ENCODE peak calls at places on chromosome 18, in eight cellular contexts. H, G, Z, Y, D, N, W and E are unnamed samples.
A peak's percentile ranks its signal among the peaks of the same experiment; 100 is the strongest.

GRCh38 chr18:30106356-30106755 is 936.2 kb downstream of the DSC3 start:
- DNase-seq in H (no peak), G (no peak), Z (no peak), Y (no peak), D (no peak), N (no peak), W (no peak), E (no peak)

GRCh38 chr18:46051731-46052461 is 20.2 kb downstream of the PSTPIP2 start:
- DNase-seq in H (no peak), G (no peak), Z (no peak), Y (no peak), D (no peak), N (peak; percentile 80), W (peak; percentile 91), E (no peak)

GRCh38 chr18:23108496-23108895 is 26.8 kb upstream of the CABLES1 start:
- DNase-seq in H (no peak), G (no peak), Z (no peak), Y (no peak), D (no peak), N (no peak), W (peak; percentile 67), E (no peak)

GRCh38 chr18:32770651-32771168 is 2.1 kb downstream of the KLHL14 start:
- DNase-seq in H (no peak), G (no peak), Z (no peak), Y (no peak), D (no peak), N (no peak), W (no peak), E (no peak)

GRCh38 chr18:73340135-73340934 is 472.5 kb upstream of the NETO1 start:
- DNase-seq in H (no peak), G (no peak), Z (peak; percentile 21), Y (no peak), D (no peak), N (peak; percentile 68), W (peak; percentile 24), E (no peak)

GRCh38 chr18:79424008-79424565 is 28.4 kb downstream of the NFATC1 start:
- DNase-seq in H (no peak), G (peak; percentile 66), Z (no peak), Y (no peak), D (no peak), N (no peak), W (peak; percentile 20), E (no peak)

GRCh38 chr18:5879479-5879882 is 15.8 kb downstream of the TMEM200C start:
- DNase-seq in H (no peak), G (no peak), Z (peak; percentile 20), Y (no peak), D (peak; percentile 23), N (no peak), W (peak; percentile 64), E (no peak)

GRCh38 chr18:76518543-76519155 is 23.6 kb upstream of the ZNF516 start:
- DNase-seq in H (peak; percentile 59), G (peak; percentile 61), Z (no peak), Y (peak; percentile 73), D (peak; percentile 38), N (no peak), W (peak; percentile 19), E (no peak)

GRCh38 chr18:51621103-51621969 is 423.9 kb upstream of the MEX3C start:
- DNase-seq in H (peak; percentile 48), G (peak; percentile 28), Z (peak; percentile 54), Y (peak; percentile 68), D (peak; percentile 29), N (no peak), W (peak; percentile 63), E (no peak)

GRCh38 chr18:47204908-47205522 is 28.9 kb upstream of the IER3IP1 start:
- DNase-seq in H (no peak), G (no peak), Z (peak; percentile 60), Y (peak; percentile 58), D (peak; percentile 21), N (no peak), W (peak; percentile 52), E (no peak)

GRCh38 chr18:12849548-12849947 is 34.5 kb downstream of the PTPN2 start:
- DNase-seq in H (no peak), G (no peak), Z (peak; percentile 22), Y (no peak), D (no peak), N (no peak), W (no peak), E (no peak)

GRCh38 chr18:10261315-10262276 is 192.8 kb upstream of the APCDD1 start:
- DNase-seq in H (no peak), G (no peak), Z (no peak), Y (no peak), D (no peak), N (no peak), W (peak; percentile 20), E (no peak)

GRCh38 chr18:58412844-58413666 is 215.8 kb downstream of the ALPK2 start:
- DNase-seq in H (no peak), G (no peak), Z (no peak), Y (no peak), D (no peak), N (peak; percentile 72), W (no peak), E (no peak)

GRCh38 chr18:54737986-54738385 is 90.3 kb upstream of the RAB27B start:
- DNase-seq in H (no peak), G (no peak), Z (no peak), Y (no peak), D (no peak), N (no peak), W (peak; percentile 54), E (no peak)

GRCh38 chr18:14086459-14087231 is 45.6 kb downstream of the ZNF519 start:
- DNase-seq in H (no peak), G (no peak), Z (peak; percentile 55), Y (peak; percentile 69), D (peak; percentile 35), N (no peak), W (peak; percentile 59), E (no peak)

GRCh38 chr18:69703461-69703860 is 244.2 kb downstream of the CD226 start:
- DNase-seq in H (no peak), G (no peak), Z (no peak), Y (no peak), D (no peak), N (no peak), W (no peak), E (no peak)

GRCh38 chr18:61502472-61502871 is 169.2 kb downstream of the CDH20 start:
- DNase-seq in H (no peak), G (no peak), Z (peak; percentile 52), Y (peak; percentile 64), D (peak; percentile 54), N (peak; percentile 46), W (peak; percentile 80), E (peak; percentile 25)

GRCh38 chr18:58611471-58612131 is 17.3 kb downstream of the ALPK2 start:
- DNase-seq in H (no peak), G (no peak), Z (no peak), Y (peak; percentile 81), D (peak; percentile 42), N (peak; percentile 21), W (peak; percentile 66), E (no peak)

GRCh38 chr18:22434973-22435608 is 17.4 kb upstream of the CTAGE1 start:
- DNase-seq in H (no peak), G (no peak), Z (no peak), Y (no peak), D (no peak), N (no peak), W (peak; percentile 70), E (no peak)

GRCh38 chr18:77129150-77129551 is 3.4 kb downstream of the MBP start:
- DNase-seq in H (no peak), G (no peak), Z (no peak), Y (no peak), D (no peak), N (no peak), W (peak; percentile 97), E (no peak)

GRCh38 chr18:35038881-35039491 is 2.2 kb upstream of the MAPRE2 start:
- DNase-seq in H (no peak), G (no peak), Z (no peak), Y (no peak), D (no peak), N (no peak), W (no peak), E (no peak)

GRCh38 chr18:27008575-27008974 is 143.1 kb upstream of the AQP4 start:
- DNase-seq in H (no peak), G (no peak), Z (no peak), Y (no peak), D (no peak), N (no peak), W (no peak), E (no peak)

GRCh38 chr18:74351354-74351753 is 35.7 kb downstream of the C18orf63 start:
- DNase-seq in H (no peak), G (no peak), Z (no peak), Y (peak; percentile 18), D (no peak), N (no peak), W (peak; percentile 64), E (no peak)

GRCh38 chr18:22174341-22175148 is 5.2 kb downstream of the GATA6 start:
- DNase-seq in H (no peak), G (no peak), Z (no peak), Y (no peak), D (no peak), N (no peak), W (peak; percentile 67), E (no peak)

GRCh38 chr18:49749563-49749962 is 63.8 kb downstream of the ACAA2 start:
- DNase-seq in H (no peak), G (no peak), Z (no peak), Y (no peak), D (no peak), N (no peak), W (no peak), E (no peak)

GRCh38 chr18:79818036-79818435 is 20.3 kb downstream of the KCNG2 start:
- DNase-seq in H (no peak), G (no peak), Z (no peak), Y (no peak), D (no peak), N (peak; percentile 34), W (no peak), E (no peak)

GRCh38 chr18:45805551-45805950 is 19.9 kb upstream of the SIGLEC15 start:
- DNase-seq in H (no peak), G (no peak), Z (no peak), Y (no peak), D (no peak), N (no peak), W (peak; percentile 74), E (no peak)

GRCh38 chr18:49207373-49207772 is 253.1 kb downstream of the DYM start:
- DNase-seq in H (no peak), G (no peak), Z (no peak), Y (no peak), D (no peak), N (no peak), W (peak; percentile 26), E (no peak)

GRCh38 chr18:49177071-49177470 is 226.3 kb upstream of the SMAD7 start:
- DNase-seq in H (no peak), G (no peak), Z (no peak), Y (no peak), D (no peak), N (no peak), W (no peak), E (no peak)

GRCh38 chr18:49813071-49813320 is 337 bp downstream of the ACAA2 start:
- DNase-seq in H (peak; percentile 69), G (peak; percentile 45), Z (peak; percentile 38), Y (peak; percentile 56), D (peak; percentile 18), N (no peak), W (peak; percentile 41), E (peak; percentile 8)

GRCh38 chr18:26574958-26575864 is 26.9 kb upstream of the KCTD1 start:
- DNase-seq in H (peak; percentile 61), G (peak; percentile 32), Z (peak; percentile 59), Y (peak; percentile 88), D (peak; percentile 54), N (no peak), W (peak; percentile 73), E (no peak)

GRCh38 chr18:3472681-3473544 is 22.9 kb downstream of the TGIF1 start:
- DNase-seq in H (no peak), G (no peak), Z (no peak), Y (no peak), D (no peak), N (no peak), W (no peak), E (no peak)

GRCh38 chr18:80193701-80194100 is 53.6 kb downstream of the PARD6G start:
- DNase-seq in H (no peak), G (no peak), Z (no peak), Y (no peak), D (no peak), N (no peak), W (no peak), E (no peak)

GRCh38 chr18:21672868-21673267 is 31.7 kb downstream of the ABHD3 start:
- DNase-seq in H (no peak), G (peak; percentile 27), Z (no peak), Y (no peak), D (no peak), N (no peak), W (peak; percentile 56), E (no peak)